ENCODE peak calls at places on chromosomes 13 and 19, in eight cellular contexts. O is transverse colon, S is right cardiac atrium, W is lower lobe of right lung, A is right lobe of liver, E is heart left ventricle, K is tibial nerve, H is psoas muscle. L is an unnamed sample. For H3K4me1 and H3K9me3, the result is how much of the 10 kb centered on the place peaks cover.

GRCh38 chr19:33171916-33172359 is 22.2 kb upstream of the LRP3 start:
- DNase-seq in O (no peak), S (no peak), W (no peak), A (no peak), E (no peak), K (no peak), H (no peak), L (no peak)

GRCh38 chr13:28574617-28575142 is 79.8 kb upstream of the FLT1 start:
- DNase-seq in O (peak), S (peak), W (no peak), A (peak), E (no peak), K (no peak), H (no peak), L (peak)

GRCh38 chr13:91361755-91362271 is 14.3 kb downstream of the MIR17HG start:
- DNase-seq in O (no peak), S (no peak), W (no peak), A (no peak), E (no peak), K (no peak), H (no peak), L (no peak)

GRCh38 chr13:106238690-106239089 is 296.8 kb downstream of the EFNB2 start:
- DNase-seq in O (no peak), S (no peak), W (no peak), A (no peak), E (no peak), K (no peak), H (no peak), L (no peak)

GRCh38 chr13:101018720-101019119 is 344.1 kb upstream of the TMTC4 start:
- DNase-seq in O (no peak), S (no peak), W (no peak), A (no peak), E (no peak), K (no peak), H (no peak), L (no peak)

GRCh38 chr13:100887729-100888151 is 213.1 kb upstream of the TMTC4 start:
- DNase-seq in O (no peak), S (no peak), W (no peak), A (no peak), E (no peak), K (no peak), H (no peak), L (no peak)

GRCh38 chr19:32230441-32230840 is 115.0 kb upstream of the ZNF507 start:
- DNase-seq in O (no peak), S (no peak), W (no peak), A (no peak), E (no peak), K (no peak), H (no peak), L (no peak)

GRCh38 chr19:32388393-32388724 is 17.2 kb upstream of the DPY19L3 start:
- DNase-seq in O (no peak), S (no peak), W (no peak), A (no peak), E (no peak), K (no peak), H (no peak), L (no peak)

GRCh38 chr13:38395505-38395803 is 45.8 kb downstream of the UFM1 start:
- DNase-seq in O (no peak), S (no peak), W (no peak), A (no peak), E (no peak), K (no peak), H (no peak), L (no peak)

GRCh38 chr13:48857576-48857975 is 118.1 kb upstream of the FNDC3A start:
- DNase-seq in O (no peak), S (no peak), W (no peak), A (no peak), E (no peak), K (no peak), H (no peak), L (no peak)

GRCh38 chr19:4089946-4090345 is 23.2 kb upstream of the ZBTB7A start:
- DNase-seq in O (no peak), S (no peak), W (no peak), A (no peak), E (no peak), K (no peak), H (no peak), L (no peak)

GRCh38 chr13:39284801-39285388 is 246.6 kb downstream of the NHLRC3 start:
- DNase-seq in O (no peak), S (peak), W (no peak), A (no peak), E (no peak), K (no peak), H (no peak), L (no peak)

GRCh38 chr19:50664204-50664603 is 15.0 kb downstream of the C19orf81 start:
- DNase-seq in O (no peak), S (no peak), W (no peak), A (no peak), E (no peak), K (no peak), H (no peak), L (no peak)

GRCh38 chr19:13920940-13921744 is 15.1 kb downstream of the CC2D1A start:
- DNase-seq in O (no peak), S (no peak), W (no peak), A (no peak), E (no peak), K (peak), H (no peak), L (no peak)

GRCh38 chr19:2638417-2638940 is 64.0 kb downstream of the GNG7 start:
- DNase-seq in O (no peak), S (no peak), W (no peak), A (no peak), E (no peak), K (no peak), H (no peak), L (no peak)
- H3K4me1 ChIP-seq in O (under half), S (under half), W (under half), A (under half), E (under half), K (under half), H (under half), L (under half)

GRCh38 chr19:11806354-11807098 is 7.5 kb upstream of the ZNF440 start:
- DNase-seq in O (no peak), S (no peak), W (no peak), A (no peak), E (no peak), K (no peak), H (no peak), L (no peak)

DNA sequence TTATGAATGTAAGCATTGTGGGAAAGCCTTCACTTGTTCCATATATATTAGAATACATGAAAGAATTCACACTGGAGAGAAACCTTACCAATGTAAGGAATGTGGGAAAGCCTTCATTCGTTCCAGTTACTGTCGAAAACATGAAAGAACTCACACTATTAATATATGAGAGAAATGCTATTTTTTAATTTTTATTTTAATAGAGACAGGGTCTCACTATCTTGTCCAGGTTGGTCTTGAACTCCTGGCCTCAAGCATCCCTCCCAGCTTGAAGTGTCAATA is 7.0 kb upstream of the ZNF440 start:
- DNase-seq in O (no peak), S (no peak), W (no peak), A (no peak), E (no peak), K (no peak), H (no peak), L (no peak)
- H3K9me3 ChIP-seq in O (under half), S (under half), W (under half), A (under half), E (under half), K (under half), H (under half), L (under half)

GRCh38 chr13:110236831-110237261 is 70.1 kb downstream of the COL4A1 start:
- DNase-seq in O (no peak), S (peak), W (no peak), A (no peak), E (peak), K (no peak), H (peak), L (no peak)
- H3K27ac ChIP-seq in O (peak), S (peak), W (peak), A (no peak), E (peak), K (peak), H (peak), L (peak)

GRCh38 chr19:18266863-18267686 is 7.2 kb downstream of the IQCN start:
- DNase-seq in O (no peak), S (no peak), W (no peak), A (no peak), E (no peak), K (no peak), H (no peak), L (no peak)
- H3K4me1 ChIP-seq in O (under half), S (under half), W (under half), A (under half), E (under half), K (under half), H (under half), L (under half)

GRCh38 chr19:51811344-51811743 is 16.4 kb downstream of the FPR3 start:
- DNase-seq in O (peak), S (no peak), W (peak), A (peak), E (peak), K (no peak), H (peak), L (peak)
- H3K9me3 ChIP-seq in O (under half), S (under half), W (under half), A (under half), E (under half), K (under half), H (under half), L (under half)

GRCh38 chr19:15317392-15318011 is 14.8 kb downstream of the BRD4 start:
- DNase-seq in O (no peak), S (no peak), W (no peak), A (no peak), E (no peak), K (no peak), H (no peak), L (no peak)
- H3K27ac ChIP-seq in O (peak), S (no peak), W (peak), A (no peak), E (peak), K (peak), H (peak), L (peak)

GRCh38 chr19:46716672-46717033 is 261 bp downstream of the PRKD2 start:
- DNase-seq in O (no peak), S (no peak), W (no peak), A (no peak), E (peak), K (no peak), H (no peak), L (no peak)
- H3K4me1 ChIP-seq in O (under half), S (under half), W (under half), A (under half), E (half or more), K (under half), H (under half), L (under half)

GRCh38 chr19:36392916-36393673 is 14.1 kb upstream of the ZFP14 start:
- DNase-seq in O (no peak), S (no peak), W (no peak), A (no peak), E (no peak), K (no peak), H (no peak), L (no peak)
- H3K9me3 ChIP-seq in O (half or more), S (under half), W (half or more), A (under half), E (half or more), K (under half), H (half or more), L (half or more)

DNA sequence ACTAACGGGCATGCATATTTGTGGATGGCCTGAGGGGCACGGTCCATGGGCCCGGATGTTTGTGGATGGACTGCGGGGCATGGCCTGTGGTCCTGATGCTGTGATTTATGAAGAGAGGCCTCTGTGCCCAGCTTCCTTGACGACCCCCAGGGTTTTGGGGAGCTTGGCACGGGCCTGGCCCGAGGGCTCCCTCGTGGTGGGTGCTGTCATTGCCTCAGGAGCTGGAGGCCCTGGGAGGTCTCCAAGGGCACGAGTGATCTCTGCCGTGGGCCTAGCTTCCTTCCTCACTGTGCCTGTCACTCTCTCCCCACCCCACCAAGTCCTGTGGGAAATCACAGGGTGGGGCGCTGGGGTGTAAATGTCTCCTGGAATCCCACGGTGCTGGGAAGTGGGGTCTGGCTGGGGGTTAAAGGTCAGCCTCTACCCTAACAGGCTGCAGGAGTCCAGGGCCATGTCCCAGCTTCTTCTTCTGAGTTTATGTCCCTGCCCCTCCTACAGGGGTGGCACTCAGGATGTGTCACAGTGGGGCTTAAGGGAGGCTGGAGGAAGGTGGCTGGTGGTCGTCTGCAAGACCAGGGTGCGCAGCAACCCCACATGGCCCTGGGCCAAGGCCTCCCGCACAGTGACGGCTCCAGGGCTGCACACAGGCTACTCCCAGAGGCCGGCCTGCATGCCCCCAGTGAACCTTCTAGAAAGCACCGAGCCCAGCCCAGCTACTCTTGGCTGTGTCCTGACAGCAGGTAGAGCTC is 27.6 kb upstream of the RANBP3 start:
- DNase-seq in O (no peak), S (no peak), W (no peak), A (no peak), E (no peak), K (no peak), H (no peak), L (no peak)
- H3K27ac ChIP-seq in O (no peak), S (no peak), W (no peak), A (no peak), E (no peak), K (no peak), H (no peak), L (no peak)

DNA sequence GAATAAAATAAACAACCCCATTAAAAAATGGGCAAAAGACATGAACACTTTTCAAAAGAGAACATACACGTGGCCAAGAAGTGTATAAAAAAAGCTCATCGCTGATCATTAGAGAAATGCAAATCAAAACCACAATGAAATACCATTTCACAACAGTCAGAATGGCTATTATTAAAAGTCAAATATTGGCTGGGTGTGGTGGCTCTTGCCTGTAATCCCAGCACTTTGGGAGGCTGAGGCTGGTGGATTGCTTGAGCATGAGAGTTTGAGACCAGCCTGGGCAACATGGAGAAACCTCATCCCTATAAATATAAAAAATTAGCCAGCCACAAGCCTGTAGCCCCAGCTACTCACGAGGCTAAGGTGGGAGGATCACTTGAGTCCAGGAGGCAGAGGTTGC is 89.9 kb downstream of the UBL3 start:
- DNase-seq in O (no peak), S (no peak), W (no peak), A (no peak), E (no peak), K (no peak), H (no peak), L (no peak)
- H3K4me1 ChIP-seq in O (under half), S (under half), W (under half), A (under half), E (under half), K (under half), H (under half), L (under half)